ENCODE peak calls at places on chromosomes 13 and 19, in four cellular contexts. H, R, J and Z are unnamed samples.

GRCh38 chr13:73722120-73722519 is 412.1 kb downstream of the KLF12 start:
- DNase-seq in H (no peak), R (no peak), J (peak; percentile 5), Z (peak; percentile 51)

GRCh38 chr13:52800856-52801255 is 47.6 kb downstream of the PCDH8 start:
- DNase-seq in H (no peak), R (no peak), J (no peak), Z (no peak)

GRCh38 chr19:33404506-33404905 is 31.0 kb downstream of the CEBPG start:
- DNase-seq in H (no peak), R (no peak), J (no peak), Z (no peak)

GRCh38 chr19:566403-566802 is 6.0 kb upstream of the BSG start:
- DNase-seq in H (no peak), R (peak; percentile 92), J (peak; percentile 81), Z (no peak)

GRCh38 chr19:50646074-50646807 is 3.0 kb upstream of the C19orf81 start:
- DNase-seq in H (no peak), R (peak; percentile 74), J (no peak), Z (peak; percentile 48)

GRCh38 chr19:7104783-7105447 is 35.4 kb downstream of the ZNF557 start:
- DNase-seq in H (no peak), R (no peak), J (no peak), Z (no peak)

GRCh38 chr19:1864480-1865171 is 1.2 kb upstream of the KLF16 start:
- DNase-seq in H (no peak), R (peak; percentile 91), J (peak; percentile 66), Z (no peak)

GRCh38 chr13:40377783-40378182 is 288.7 kb downstream of the FOXO1 start:
- DNase-seq in H (no peak), R (no peak), J (no peak), Z (no peak)

GRCh38 chr13:64061649-64062048 is 2646.0 kb upstream of the PCDH20 start:
- DNase-seq in H (no peak), R (no peak), J (no peak), Z (no peak)

GRCh38 chr13:76991432-76991795 is 467 bp upstream of the CLN5 start:
- DNase-seq in H (no peak), R (no peak), J (no peak), Z (no peak)

GRCh38 chr13:25489238-25489637 is 117.5 kb downstream of the ATP8A2 start:
- DNase-seq in H (no peak), R (peak; percentile 6), J (no peak), Z (no peak)

GRCh38 chr19:33133438-33134031 is 1.6 kb downstream of the WDR88 start:
- DNase-seq in H (no peak), R (peak; percentile 44), J (peak; percentile 43), Z (no peak)

GRCh38 chr13:65932013-65932412 is 1298.1 kb downstream of the PCDH9 start:
- DNase-seq in H (no peak), R (no peak), J (no peak), Z (no peak)

GRCh38 chr13:37984357-37984756 is 114.8 kb upstream of the TRPC4 start:
- DNase-seq in H (no peak), R (peak; percentile 16), J (peak; percentile 14), Z (no peak)

GRCh38 chr13:66896933-66897332 is 333.2 kb downstream of the PCDH9 start:
- DNase-seq in H (no peak), R (no peak), J (no peak), Z (no peak)

GRCh38 chr19:33221641-33222040 is 4.0 kb downstream of the SLC7A10 start:
- DNase-seq in H (no peak), R (no peak), J (no peak), Z (no peak)

GRCh38 chr19:34639491-34640085 is 37.4 kb downstream of the SCGB2B2 start:
- DNase-seq in H (peak; percentile 43), R (peak; percentile 80), J (peak; percentile 82), Z (peak; percentile 53)

GRCh38 chr19:32916969-32917611 is 47.5 kb upstream of the SLC7A9 start:
- DNase-seq in H (no peak), R (no peak), J (no peak), Z (no peak)

GRCh38 chr19:17244618-17245534 is 843 bp downstream of the NR2F6 start:
- DNase-seq in H (no peak), R (no peak), J (no peak), Z (no peak)

GRCh38 chr19:6424939-6425731 is 524 bp upstream of the KHSRP start:
- DNase-seq in H (peak; percentile 100), R (peak; percentile 100), J (peak; percentile 100), Z (peak; percentile 100)

GRCh38 chr19:5680083-5680436 is 256 bp downstream of the MICOS13 start:
- DNase-seq in H (no peak), R (no peak), J (no peak), Z (no peak)

GRCh38 chr13:76812971-76813691 is 73.1 kb downstream of the KCTD12 start:
- DNase-seq in H (no peak), R (no peak), J (no peak), Z (no peak)

GRCh38 chr13:95573226-95573625 is 20.7 kb downstream of the CLDN10 start:
- DNase-seq in H (no peak), R (no peak), J (no peak), Z (no peak)

GRCh38 chr13:25432686-25433085 is 60.9 kb downstream of the ATP8A2 start:
- DNase-seq in H (no peak), R (no peak), J (no peak), Z (no peak)

GRCh38 chr19:7505682-7506384 is 10.1 kb upstream of the ZNF358 start:
- DNase-seq in H (no peak), R (peak; percentile 79), J (no peak), Z (no peak)

GRCh38 chr19:42277821-42278809 is 9.1 kb downstream of the CIC start:
- DNase-seq in H (no peak), R (no peak), J (no peak), Z (no peak)

GRCh38 chr13:114032121-114032799 is 58.4 kb upstream of the C13orf46 start:
- DNase-seq in H (no peak), R (no peak), J (peak; percentile 47), Z (no peak)

GRCh38 chr13:103903790-103904189 is 837.6 kb upstream of the SLC10A2 start:
- DNase-seq in H (no peak), R (no peak), J (no peak), Z (no peak)

GRCh38 chr19:46927893-46928292 is 67.1 kb downstream of the ARHGAP35 start:
- DNase-seq in H (no peak), R (no peak), J (no peak), Z (no peak)

GRCh38 chr13:96677029-96677428 is 317.2 kb downstream of the OXGR1 start:
- DNase-seq in H (no peak), R (no peak), J (no peak), Z (no peak)
- TF ChIP-seq TCF7L2 in H (no peak), R (no peak), J (no peak), Z (no peak)

DNA sequence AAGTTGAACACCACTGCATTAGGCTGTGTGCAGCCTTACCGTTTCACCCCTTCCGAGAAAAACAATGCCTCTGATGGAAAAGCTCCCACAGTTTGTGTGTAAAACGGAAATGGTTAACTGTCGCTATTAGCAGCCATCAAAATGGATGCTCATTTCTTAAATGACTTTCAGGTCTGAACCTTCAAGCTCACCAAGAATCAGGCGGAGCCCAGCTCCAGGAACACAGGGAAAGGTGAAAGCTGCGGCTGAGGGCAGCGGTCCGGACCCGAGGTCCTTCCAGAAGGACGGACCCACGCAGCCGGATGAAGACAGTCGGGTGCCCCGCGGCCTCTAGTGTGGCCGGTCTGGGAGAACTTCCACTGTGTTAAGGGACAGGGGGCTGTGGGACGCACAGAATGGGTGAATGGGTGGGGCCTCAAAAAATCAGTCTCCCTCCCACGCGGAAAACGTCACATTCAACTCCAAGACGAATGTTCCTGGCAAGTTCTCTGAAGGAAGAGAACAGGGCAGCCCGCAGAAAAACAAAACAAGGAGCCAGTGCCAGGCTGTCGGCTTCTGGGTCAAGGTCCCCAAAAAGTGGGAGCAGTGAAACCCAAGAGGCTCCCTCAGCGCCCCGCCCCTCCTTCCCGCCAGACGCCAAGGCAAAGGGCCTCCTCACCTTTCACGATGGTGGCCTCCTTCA is 4.9 kb downstream of the IRS2 start:
- DNase-seq in H (no peak), R (no peak), J (no peak), Z (no peak)
- TF ChIP-seq TCF7L2 in H (no peak), R (no peak), J (no peak), Z (no peak)

DNA sequence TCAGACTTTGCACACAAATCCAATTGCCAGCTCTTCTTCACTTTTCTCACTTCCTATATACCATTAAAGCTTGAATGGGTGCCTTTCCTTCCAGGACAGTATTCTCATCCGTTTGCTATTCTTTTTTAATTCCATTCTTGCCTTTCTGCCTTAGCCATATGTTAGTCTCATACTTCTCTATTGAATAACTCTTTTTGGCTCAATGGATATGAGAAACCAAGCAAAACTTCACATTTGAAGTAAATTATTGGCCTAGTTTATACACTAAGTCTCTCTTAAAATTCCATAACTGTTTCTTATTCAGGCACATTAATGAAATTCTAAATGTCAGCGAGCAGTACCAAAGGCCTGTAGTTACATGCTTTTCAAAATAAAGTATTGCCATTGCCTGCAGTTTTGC is 129.6 kb upstream of the FRY start:
- DNase-seq in H (no peak), R (no peak), J (no peak), Z (no peak)
- TF ChIP-seq TCF7L2 in H (no peak), R (no peak), J (no peak), Z (no peak)

GRCh38 chr13:59346861-59347470 is 816.8 kb downstream of the DIAPH3 start:
- DNase-seq in H (no peak), R (no peak), J (no peak), Z (no peak)
- TF ChIP-seq TCF7L2 in H (no peak), R (no peak), J (no peak), Z (no peak)

GRCh38 chr13:75704942-75705320 is 68.8 kb downstream of the LMO7 start:
- DNase-seq in H (no peak), R (no peak), J (no peak), Z (peak; percentile 84)
- TF ChIP-seq TCF7L2 in H (no peak), R (no peak), J (no peak), Z (no peak)

GRCh38 chr19:56838930-56839664 is 1.4 kb downstream of the PEG3 start:
- DNase-seq in H (no peak), R (no peak), J (peak; percentile 97), Z (no peak)

GRCh38 chr19:56837004-56837403 is 3.5 kb downstream of the PEG3 start:
- DNase-seq in H (no peak), R (no peak), J (peak; percentile 37), Z (no peak)

GRCh38 chr19:56838680-56838929 is 1.9 kb downstream of the PEG3 start:
- DNase-seq in H (no peak), R (no peak), J (no peak), Z (no peak)

GRCh38 chr19:56837492-56837891 is 3.0 kb downstream of the PEG3 start:
- DNase-seq in H (no peak), R (no peak), J (peak; percentile 28), Z (no peak)

DNA sequence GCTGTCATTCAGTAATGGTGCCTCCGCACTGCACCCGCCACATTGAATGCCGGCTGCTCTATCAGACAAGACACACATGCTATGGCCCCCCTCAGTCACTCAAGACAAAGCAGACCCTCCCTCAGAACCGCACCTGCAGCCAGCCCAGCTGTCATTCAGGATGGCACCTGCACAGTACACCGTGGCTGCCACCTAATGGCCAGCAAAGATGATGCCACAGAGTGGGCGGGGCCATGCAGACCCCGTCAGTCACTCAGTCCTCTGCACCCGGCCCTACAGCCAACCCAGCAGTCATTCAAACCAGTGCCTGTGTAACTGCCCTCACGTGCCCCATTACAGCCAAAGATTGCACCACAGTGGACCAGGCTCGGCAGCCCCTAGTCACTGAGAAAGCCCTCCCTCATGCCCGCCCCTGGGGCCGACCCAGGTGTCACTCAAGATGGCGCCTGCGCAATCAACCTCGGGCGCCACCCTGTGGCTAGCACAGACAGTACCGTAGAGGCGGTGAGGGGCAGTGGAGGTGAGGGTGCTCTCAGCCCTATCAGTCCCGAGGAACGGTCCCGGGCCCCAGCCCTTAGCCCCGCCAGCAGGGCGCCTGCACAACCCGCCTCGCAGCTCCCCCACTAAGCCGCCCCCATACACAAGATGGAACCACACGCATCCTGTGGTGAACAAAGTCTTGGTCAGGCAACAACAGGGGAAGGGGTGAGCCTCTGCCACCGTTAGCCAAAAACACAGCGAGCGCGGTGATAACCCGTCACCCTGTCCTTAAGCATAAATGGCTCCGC is 2.4 kb downstream of the PEG3 start:
- DNase-seq in H (no peak), R (no peak), J (peak; percentile 67), Z (no peak)
- TF ChIP-seq TCF7L2 in H (no peak), R (no peak), J (no peak), Z (no peak)